ENCODE peak calls at places on chromosomes 1 and 21, in ten cellular contexts. One of them, this sample, is unnamed.

GRCh38 chr1:111232134-111232533 is 4.6 kb downstream of the CHI3L2 start:
- DNase-seq in ovary: no peak
- DNase-seq in stomach: no peak
- DNase-seq in sigmoid colon: no peak
- DNase-seq in transverse colon: no peak
- DNase-seq in A549: no peak
- DNase-seq in K562: no peak
- DNase-seq in GM12878: no peak
- DNase-seq in H1: no peak
- DNase-seq in tibial nerve: no peak
- DNase-seq in this sample: no peak

GRCh38 chr1:231420959-231421615 is 1.0 kb downstream of the EGLN1 start:
- DNase-seq in sigmoid colon: peak
- DNase-seq in ovary: peak
- DNase-seq in K562: peak
- DNase-seq in A549: no peak
- DNase-seq in GM12878: no peak
- DNase-seq in transverse colon: peak
- DNase-seq in H1: peak
- DNase-seq in stomach: peak
- DNase-seq in tibial nerve: peak
- DNase-seq in this sample: no peak

GRCh38 chr1:145884675-145885074 is 991 bp downstream of the ANKRD35 start:
- DNase-seq in GM12878: no peak
- DNase-seq in A549: no peak
- DNase-seq in H1: no peak
- DNase-seq in tibial nerve: no peak
- DNase-seq in K562: no peak
- DNase-seq in ovary: no peak
- DNase-seq in stomach: no peak
- DNase-seq in transverse colon: no peak
- DNase-seq in sigmoid colon: no peak
- DNase-seq in this sample: no peak

GRCh38 chr1:32963746-32964460 is 706 bp downstream of the RNF19B start:
- DNase-seq in transverse colon: peak
- DNase-seq in K562: peak
- DNase-seq in GM12878: no peak
- DNase-seq in A549: peak
- DNase-seq in sigmoid colon: peak
- DNase-seq in ovary: peak
- DNase-seq in tibial nerve: no peak
- DNase-seq in stomach: peak
- DNase-seq in H1: peak
- DNase-seq in this sample: no peak

GRCh38 chr1:231079166-231079565 is 39.1 kb upstream of the FAM89A start:
- DNase-seq in tibial nerve: no peak
- DNase-seq in sigmoid colon: no peak
- DNase-seq in H1: no peak
- DNase-seq in transverse colon: no peak
- DNase-seq in ovary: no peak
- DNase-seq in stomach: no peak
- DNase-seq in GM12878: no peak
- DNase-seq in A549: no peak
- DNase-seq in K562: no peak
- DNase-seq in this sample: no peak

GRCh38 chr21:39037807-39038405 is 145.3 kb downstream of the PSMG1 start:
- DNase-seq in sigmoid colon: peak
- DNase-seq in GM12878: no peak
- DNase-seq in A549: no peak
- DNase-seq in transverse colon: no peak
- DNase-seq in stomach: no peak
- DNase-seq in K562: peak
- DNase-seq in H1: peak
- DNase-seq in tibial nerve: no peak
- DNase-seq in ovary: no peak
- DNase-seq in this sample: no peak

GRCh38 chr1:60655799-60656355 is 426.5 kb upstream of the NFIA start:
- DNase-seq in tibial nerve: no peak
- DNase-seq in transverse colon: no peak
- DNase-seq in sigmoid colon: no peak
- DNase-seq in stomach: no peak
- DNase-seq in ovary: no peak
- DNase-seq in K562: no peak
- DNase-seq in H1: no peak
- DNase-seq in GM12878: no peak
- DNase-seq in A549: no peak
- DNase-seq in this sample: no peak

GRCh38 chr1:108644984-108645383 is 15.9 kb downstream of the HENMT1 start:
- DNase-seq in sigmoid colon: no peak
- DNase-seq in stomach: peak
- DNase-seq in K562: no peak
- DNase-seq in GM12878: no peak
- DNase-seq in ovary: no peak
- DNase-seq in tibial nerve: no peak
- DNase-seq in A549: no peak
- DNase-seq in transverse colon: peak
- DNase-seq in H1: no peak
- DNase-seq in this sample: no peak

DNA sequence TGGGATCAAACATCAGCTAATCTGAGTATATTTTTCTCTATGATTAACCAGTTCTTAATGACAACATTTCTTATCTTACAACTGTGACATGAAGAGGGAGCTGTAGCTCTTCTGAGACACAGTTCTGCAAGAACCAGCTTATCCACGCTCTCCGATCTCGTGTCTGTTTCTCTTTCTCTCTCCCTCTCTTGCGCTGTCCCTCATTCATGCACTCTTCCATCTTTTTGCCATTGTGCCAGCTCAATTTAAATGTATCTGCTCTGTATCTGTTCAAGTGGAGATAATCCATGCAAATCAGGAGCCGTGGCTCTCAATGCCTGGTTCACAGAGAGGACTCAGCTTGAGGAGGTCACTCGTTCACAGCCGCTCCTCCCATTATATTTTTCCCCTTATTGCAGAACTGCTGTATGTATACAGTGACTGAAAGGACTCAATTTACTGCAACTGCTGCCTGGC is 494.7 kb upstream of the ADGRL2 start:
- DNase-seq in sigmoid colon: no peak
- DNase-seq in stomach: no peak
- DNase-seq in H1: peak
- DNase-seq in tibial nerve: peak
- DNase-seq in transverse colon: no peak
- DNase-seq in ovary: no peak
- DNase-seq in GM12878: no peak
- DNase-seq in A549: peak
- DNase-seq in K562: no peak
- DNase-seq in this sample: no peak
- H3K4me3 ChIP-seq in sigmoid colon: peak
- H3K4me3 ChIP-seq in stomach: peak
- H3K4me3 ChIP-seq in H1: peak
- H3K4me3 ChIP-seq in tibial nerve: peak
- H3K4me3 ChIP-seq in transverse colon: peak
- H3K4me3 ChIP-seq in ovary: peak
- H3K4me3 ChIP-seq in GM12878: no peak
- H3K4me3 ChIP-seq in A549: peak
- H3K4me3 ChIP-seq in K562: no peak
- H3K4me3 ChIP-seq in this sample: peak

GRCh38 chr1:53329183-53329544 is 1.3 kb upstream of the LRP8 start:
- DNase-seq in K562: no peak
- DNase-seq in GM12878: no peak
- DNase-seq in tibial nerve: no peak
- DNase-seq in A549: no peak
- DNase-seq in transverse colon: no peak
- DNase-seq in H1: no peak
- DNase-seq in sigmoid colon: peak
- DNase-seq in stomach: no peak
- DNase-seq in ovary: peak
- DNase-seq in this sample: no peak

GRCh38 chr1:53327183-53327941 is 508 bp downstream of the LRP8 start:
- DNase-seq in transverse colon: peak
- DNase-seq in stomach: no peak
- DNase-seq in sigmoid colon: no peak
- DNase-seq in A549: peak
- DNase-seq in GM12878: no peak
- DNase-seq in K562: peak
- DNase-seq in ovary: peak
- DNase-seq in tibial nerve: no peak
- DNase-seq in H1: peak
- DNase-seq in this sample: no peak

GRCh38 chr1:53326598-53327182 is 1.2 kb downstream of the LRP8 start:
- DNase-seq in H1: no peak
- DNase-seq in sigmoid colon: no peak
- DNase-seq in GM12878: no peak
- DNase-seq in K562: peak
- DNase-seq in stomach: no peak
- DNase-seq in A549: peak
- DNase-seq in tibial nerve: no peak
- DNase-seq in transverse colon: no peak
- DNase-seq in ovary: peak
- DNase-seq in this sample: no peak

GRCh38 chr1:53328009-53328489 is at the start of gene LRP8:
- DNase-seq in H1: peak
- DNase-seq in transverse colon: peak
- DNase-seq in ovary: peak
- DNase-seq in K562: peak
- DNase-seq in tibial nerve: peak
- DNase-seq in GM12878: no peak
- DNase-seq in A549: peak
- DNase-seq in sigmoid colon: peak
- DNase-seq in stomach: peak
- DNase-seq in this sample: no peak

DNA sequence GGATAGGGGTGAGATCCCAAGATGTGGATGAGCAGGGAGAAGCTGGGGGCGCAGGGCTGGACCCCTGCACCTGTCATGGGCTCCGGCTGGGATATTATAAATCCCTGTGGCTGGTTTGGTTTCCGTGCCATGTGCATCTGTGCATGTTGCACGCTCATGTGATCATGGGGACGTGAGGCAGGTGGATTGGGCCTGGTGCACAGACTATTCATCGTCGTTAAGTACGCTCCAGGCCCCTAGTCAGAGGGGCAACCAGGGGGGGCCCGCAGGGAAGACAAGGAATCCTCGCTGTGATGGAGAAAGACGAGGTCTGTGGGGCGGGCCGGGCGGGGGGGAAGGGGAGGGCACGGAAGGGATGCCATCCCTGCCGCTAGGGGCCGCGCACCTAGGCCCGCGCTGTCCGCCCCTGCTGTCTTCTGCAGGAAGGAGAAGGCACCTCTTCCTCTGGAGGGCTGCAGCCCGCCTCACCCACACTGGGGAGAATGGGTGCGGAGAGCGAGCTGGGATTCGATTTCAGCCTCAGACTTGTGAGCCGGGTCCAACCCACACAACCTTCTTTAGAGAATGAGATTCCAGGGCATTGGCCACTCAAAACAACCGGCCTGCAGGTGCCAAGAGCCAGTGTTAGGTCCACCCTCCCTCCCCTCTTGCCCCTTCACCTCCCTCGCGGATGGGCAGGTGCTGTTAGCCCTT is 766 bp upstream of the LRP8 start:
- DNase-seq in H1: peak
- DNase-seq in GM12878: no peak
- DNase-seq in A549: no peak
- DNase-seq in stomach: no peak
- DNase-seq in transverse colon: peak
- DNase-seq in tibial nerve: no peak
- DNase-seq in ovary: peak
- DNase-seq in sigmoid colon: peak
- DNase-seq in K562: no peak
- DNase-seq in this sample: no peak
- TF ChIP-seq EP300 in H1: no peak
- TF ChIP-seq EP300 in GM12878: no peak
- TF ChIP-seq EP300 in A549: no peak
- TF ChIP-seq EP300 in stomach: no peak
- TF ChIP-seq EP300 in transverse colon: no peak
- TF ChIP-seq EP300 in tibial nerve: no peak
- TF ChIP-seq EP300 in ovary: no peak
- TF ChIP-seq EP300 in sigmoid colon: no peak
- TF ChIP-seq EP300 in K562: no peak
- TF ChIP-seq EP300 in this sample: no peak

DNA sequence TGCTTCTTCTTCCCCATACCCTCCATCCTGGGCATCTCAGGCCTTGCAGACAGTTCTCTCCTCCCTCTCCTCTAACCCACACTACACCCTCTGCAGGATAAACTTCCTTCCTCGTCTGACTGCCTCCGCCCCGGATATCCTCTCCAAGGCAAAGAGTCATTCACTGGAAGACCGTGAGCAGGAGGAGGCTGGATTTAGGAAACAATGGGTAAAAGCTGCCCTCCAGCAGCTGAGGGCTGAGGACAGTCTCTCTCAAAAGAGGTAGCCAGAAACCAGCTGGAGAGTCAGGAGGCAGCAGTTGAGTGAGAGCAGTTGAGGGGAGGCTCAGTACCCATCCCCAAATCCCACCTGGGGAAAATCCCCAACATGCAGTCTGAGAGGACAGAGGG is 1.4 kb downstream of the CSRP1 start:
- DNase-seq in K562: no peak
- DNase-seq in tibial nerve: no peak
- DNase-seq in sigmoid colon: peak
- DNase-seq in ovary: no peak
- DNase-seq in transverse colon: peak
- DNase-seq in H1: no peak
- DNase-seq in A549: no peak
- DNase-seq in stomach: no peak
- DNase-seq in GM12878: no peak
- DNase-seq in this sample: no peak
- H3K4me3 ChIP-seq in K562: no peak
- H3K4me3 ChIP-seq in tibial nerve: peak
- H3K4me3 ChIP-seq in sigmoid colon: peak
- H3K4me3 ChIP-seq in ovary: peak
- H3K4me3 ChIP-seq in transverse colon: peak
- H3K4me3 ChIP-seq in H1: no peak
- H3K4me3 ChIP-seq in A549: peak
- H3K4me3 ChIP-seq in stomach: peak
- H3K4me3 ChIP-seq in GM12878: peak
- H3K4me3 ChIP-seq in this sample: peak

GRCh38 chr1:206792939-206793607 is 20.8 kb upstream of the IL10 start:
- DNase-seq in K562: no peak
- DNase-seq in ovary: no peak
- DNase-seq in stomach: no peak
- DNase-seq in tibial nerve: no peak
- DNase-seq in H1: no peak
- DNase-seq in sigmoid colon: no peak
- DNase-seq in A549: no peak
- DNase-seq in GM12878: no peak
- DNase-seq in transverse colon: no peak
- DNase-seq in this sample: no peak

GRCh38 chr1:206796984-206797402 is 24.7 kb upstream of the IL10 start:
- DNase-seq in stomach: no peak
- DNase-seq in ovary: no peak
- DNase-seq in K562: no peak
- DNase-seq in A549: no peak
- DNase-seq in tibial nerve: no peak
- DNase-seq in GM12878: no peak
- DNase-seq in transverse colon: no peak
- DNase-seq in H1: no peak
- DNase-seq in sigmoid colon: no peak
- DNase-seq in this sample: no peak

GRCh38 chr1:206797534-206798383 is 25.5 kb upstream of the IL10 start:
- DNase-seq in GM12878: no peak
- DNase-seq in H1: peak
- DNase-seq in sigmoid colon: no peak
- DNase-seq in transverse colon: peak
- DNase-seq in K562: peak
- DNase-seq in stomach: no peak
- DNase-seq in A549: peak
- DNase-seq in ovary: no peak
- DNase-seq in tibial nerve: no peak
- DNase-seq in this sample: no peak

GRCh38 chr1:206790502-206791250 is 18.4 kb upstream of the IL10 start:
- DNase-seq in tibial nerve: no peak
- DNase-seq in stomach: no peak
- DNase-seq in transverse colon: no peak
- DNase-seq in ovary: no peak
- DNase-seq in H1: no peak
- DNase-seq in sigmoid colon: no peak
- DNase-seq in GM12878: no peak
- DNase-seq in A549: no peak
- DNase-seq in K562: no peak
- DNase-seq in this sample: no peak

GRCh38 chr1:206794294-206794908 is 22.1 kb upstream of the IL10 start:
- DNase-seq in H1: no peak
- DNase-seq in sigmoid colon: no peak
- DNase-seq in tibial nerve: no peak
- DNase-seq in A549: no peak
- DNase-seq in ovary: no peak
- DNase-seq in GM12878: no peak
- DNase-seq in transverse colon: no peak
- DNase-seq in stomach: no peak
- DNase-seq in K562: no peak
- DNase-seq in this sample: no peak
- TF ChIP-seq EP300 in H1: no peak
- TF ChIP-seq EP300 in sigmoid colon: no peak
- TF ChIP-seq EP300 in tibial nerve: no peak
- TF ChIP-seq EP300 in A549: no peak
- TF ChIP-seq EP300 in ovary: no peak
- TF ChIP-seq EP300 in GM12878: no peak
- TF ChIP-seq EP300 in transverse colon: no peak
- TF ChIP-seq EP300 in stomach: no peak
- TF ChIP-seq EP300 in K562: no peak
- TF ChIP-seq EP300 in this sample: no peak